ENCODE peak calls at places on chromosomes 2 and 18, in five cellular contexts. X is activated CD4-positive, alpha-beta memory T cell treated with anti-CD3 and anti-CD28 coated beads, Interleukin-2, amount 10 ng/mL, durations not matched to agents 7 days and 5 days; T is NCI-H1092; D is GM12878; V is RKO. U is an unnamed sample.

GRCh38 chr2:227720680-227721079 is 2.9 kb upstream of the SLC19A3 start:
- DNase-seq in X (no peak), T (no peak), D (no peak), V (no peak), U (no peak)

GRCh38 chr2:85681354-85681728 is 12.8 kb upstream of the GNLY start:
- DNase-seq in D (no peak), T (no peak), V (no peak), X (no peak), U (no peak)

GRCh38 chr2:199302851-199303250 is 154.9 kb downstream of the SATB2 start:
- DNase-seq in V (no peak), D (no peak), X (no peak), T (no peak), U (no peak)

GRCh38 chr2:200797242-200797770 is 14.4 kb upstream of the BZW1 start:
- DNase-seq in D (no peak), X (no peak), T (no peak), V (no peak), U (no peak)

GRCh38 chr18:73697395-73697794 is 450.2 kb downstream of the FBXO15 start:
- DNase-seq in V (no peak), D (no peak), T (no peak), X (no peak), U (no peak)

GRCh38 chr2:182817558-182817957 is 48.9 kb downstream of the FRZB start:
- DNase-seq in X (no peak), V (no peak), T (no peak), D (no peak), U (no peak)

GRCh38 chr2:74205113-74205512 is 6.7 kb downstream of the MTHFD2 start:
- DNase-seq in T (no peak), X (no peak), V (no peak), D (no peak), U (no peak)

GRCh38 chr2:65443509-65444200 is 11.3 kb upstream of the SPRED2 start:
- DNase-seq in V (no peak), X (no peak), D (no peak), T (no peak), U (no peak)

GRCh38 chr2:70248810-70249438 is 496 bp upstream of the TIA1 start:
- DNase-seq in X (peak), T (peak), V (peak), D (no peak), U (peak)

GRCh38 chr2:33363599-33364300 is 112.7 kb upstream of the RASGRP3 start:
- DNase-seq in X (no peak), T (no peak), D (no peak), V (no peak), U (no peak)

GRCh38 chr2:205297846-205298245 is 384.5 kb upstream of the NRP2 start:
- DNase-seq in X (no peak), T (no peak), D (no peak), V (no peak), U (no peak)

GRCh38 chr2:49210191-49210590 is 55.9 kb upstream of the FSHR start:
- DNase-seq in T (no peak), X (no peak), V (no peak), D (no peak), U (no peak)

GRCh38 chr2:7592618-7593140 is 675.5 kb downstream of the RNF144A start:
- DNase-seq in X (no peak), T (no peak), V (no peak), D (no peak), U (no peak)

GRCh38 chr2:9226458-9227380 is 20.1 kb downstream of the ASAP2 start:
- DNase-seq in V (no peak), T (no peak), D (no peak), X (no peak), U (no peak)

GRCh38 chr2:216285641-216286156 is 86.6 kb downstream of the MARCHF4 start:
- DNase-seq in X (no peak), V (no peak), D (no peak), T (no peak), U (no peak)

GRCh38 chr2:153872311-153873061 is 764 bp downstream of the GALNT13 start:
- DNase-seq in D (no peak), T (no peak), X (no peak), V (no peak), U (no peak)

GRCh38 chr18:79395761-79396404 is at the start of gene NFATC1:
- DNase-seq in V (peak), T (no peak), X (peak), D (no peak), U (peak)

GRCh38 chr2:598043-598802 is 79.0 kb downstream of the TMEM18 start:
- DNase-seq in D (no peak), V (peak), X (no peak), T (no peak), U (no peak)

GRCh38 chr2:27752551-27753237 is 18.8 kb upstream of the MRPL33 start:
- DNase-seq in T (no peak), X (no peak), V (no peak), D (no peak), U (peak)

GRCh38 chr2:238878051-238878735 is 30.3 kb downstream of the TWIST2 start:
- DNase-seq in V (no peak), X (no peak), D (no peak), T (no peak), U (no peak)

GRCh38 chr2:27655155-27655951 is 8.1 kb downstream of the SUPT7L start:
- DNase-seq in T (no peak), D (no peak), X (no peak), V (no peak), U (no peak)

GRCh38 chr2:96163768-96164429 is 18.7 kb upstream of the DUSP2 start:
- DNase-seq in X (peak), T (no peak), D (peak), V (no peak), U (no peak)

GRCh38 chr18:59300676-59301285 is 17.7 kb downstream of the CPLX4 start:
- DNase-seq in T (no peak), X (no peak), V (no peak), D (no peak), U (no peak)

GRCh38 chr2:231604101-231604684 is 11.5 kb downstream of the TEX44 start:
- DNase-seq in X (peak), V (peak), T (peak), D (no peak), U (no peak)

GRCh38 chr2:168180483-168180882 is 66.9 kb downstream of the STK39 start:
- DNase-seq in T (no peak), D (no peak), X (no peak), V (no peak), U (no peak)

GRCh38 chr2:68653538-68653982 is 10.2 kb downstream of the PROKR1 start:
- DNase-seq in D (peak), X (peak), V (no peak), T (no peak), U (no peak)

GRCh38 chr2:112314856-112315255 is 39.5 kb downstream of the ZC3H6 start:
- DNase-seq in X (no peak), D (no peak), V (no peak), T (no peak), U (peak)

GRCh38 chr2:157497603-157498314 is 53.9 kb upstream of the CYTIP start:
- DNase-seq in T (peak), X (no peak), D (no peak), V (peak), U (peak)

GRCh38 chr2:211396815-211397214 is 840.4 kb downstream of the CPS1 start:
- DNase-seq in X (no peak), D (no peak), V (no peak), T (peak), U (peak)

GRCh38 chr2:232331071-232331470 is 47.5 kb upstream of the ALPP start:
- DNase-seq in V (no peak), X (no peak), D (no peak), T (no peak), U (no peak)